ENCODE peak calls at places on chromosome 12, in eight cellular contexts. I is HepG2; J is right lobe of liver; S is CD4-positive, CD25-positive, alpha-beta regulatory T cell; R is gastrocnemius medialis; L is neuronal stem cell; E is effector memory CD4-positive, alpha-beta T cell; C is adrenal gland. M is an unnamed sample.

GRCh38 chr12:124654666-124655316 is 87.4 kb upstream of the NCOR2 start:
- DNase-seq in E (no peak), I (no peak), R (no peak), S (no peak), L (no peak), C (peak), J (peak), M (peak)

GRCh38 chr12:94141892-94142291 is 6.5 kb upstream of the PLXNC1 start:
- DNase-seq in L (no peak), R (no peak), J (no peak), C (no peak), E (no peak), S (no peak), I (no peak), M (no peak)

GRCh38 chr12:84920331-84920730 is 7.7 kb upstream of the SLC6A15 start:
- DNase-seq in R (no peak), S (no peak), J (no peak), E (no peak), L (no peak), C (no peak), I (no peak), M (no peak)

GRCh38 chr12:110641512-110641911 is 27.6 kb downstream of the TCTN1 start:
- DNase-seq in S (no peak), I (no peak), L (peak), C (no peak), J (no peak), R (no peak), E (no peak), M (peak)

GRCh38 chr12:3743803-3744202 is 9.1 kb downstream of the CRACR2A start:
- DNase-seq in L (no peak), R (no peak), E (no peak), C (no peak), S (no peak), J (peak), I (no peak), M (no peak)

GRCh38 chr12:45644521-45644920 is 85.0 kb upstream of the ARID2 start:
- DNase-seq in S (no peak), E (no peak), R (no peak), I (no peak), L (no peak), J (no peak), C (no peak), M (no peak)

GRCh38 chr12:115354007-115354452 is 670.1 kb upstream of the TBX3 start:
- DNase-seq in S (no peak), R (peak), E (no peak), L (no peak), C (peak), J (no peak), I (peak), M (no peak)

GRCh38 chr12:63982787-63983186 is 138.3 kb downstream of the SRGAP1 start:
- DNase-seq in C (no peak), L (no peak), R (no peak), E (no peak), I (no peak), J (no peak), S (no peak), M (no peak)

GRCh38 chr12:15472036-15472435 is 149.7 kb downstream of the PTPRO start:
- DNase-seq in I (no peak), S (no peak), L (no peak), C (no peak), J (no peak), E (no peak), R (no peak), M (no peak)

GRCh38 chr12:62882696-62883095 is 52.3 kb downstream of the PPM1H start:
- DNase-seq in S (no peak), E (no peak), L (no peak), C (no peak), R (no peak), J (no peak), I (no peak), M (no peak)

GRCh38 chr12:50390284-50390683 is 6.1 kb downstream of the FAM186A start:
- DNase-seq in C (no peak), L (no peak), E (no peak), I (peak), S (no peak), J (no peak), R (no peak), M (no peak)

GRCh38 chr12:65631621-65632111 is 192.6 kb upstream of the HMGA2 start:
- DNase-seq in I (peak), R (peak), E (no peak), C (no peak), J (no peak), L (no peak), S (no peak), M (no peak)

GRCh38 chr12:64528616-64529015 is 76.7 kb downstream of the TBK1 start:
- DNase-seq in C (no peak), R (no peak), E (no peak), J (no peak), L (no peak), S (no peak), I (no peak), M (no peak)

GRCh38 chr12:27226319-27226984 is 17.6 kb upstream of the STK38L start:
- DNase-seq in I (peak), E (no peak), L (no peak), R (no peak), S (no peak), J (no peak), C (no peak), M (no peak)

GRCh38 chr12:69332815-69333358 is 15.3 kb upstream of the LYZ start:
- DNase-seq in C (no peak), J (peak), R (no peak), S (no peak), E (no peak), L (no peak), I (peak), M (no peak)

GRCh38 chr12:67705394-67706370 is 57.1 kb downstream of the DYRK2 start:
- DNase-seq in L (no peak), I (no peak), R (peak), E (no peak), S (no peak), J (no peak), C (peak), M (no peak)

GRCh38 chr12:6226002-6226700 is 26.0 kb downstream of the CD9 start:
- DNase-seq in R (peak), I (peak), L (no peak), J (peak), S (no peak), E (no peak), C (peak), M (peak)

GRCh38 chr12:4862809-4863208 is 46.9 kb upstream of the KCNA1 start:
- DNase-seq in C (no peak), J (no peak), I (no peak), L (no peak), S (no peak), E (no peak), R (no peak), M (no peak)

GRCh38 chr12:90207799-90208198 is 499.2 kb upstream of the ATP2B1 start:
- DNase-seq in E (no peak), J (no peak), R (no peak), L (no peak), S (no peak), C (no peak), I (no peak), M (no peak)

GRCh38 chr12:6553051-6553868 is 2.6 kb downstream of the IFFO1 start:
- DNase-seq in C (peak), J (no peak), L (no peak), I (no peak), R (peak), S (no peak), E (no peak), M (peak)

GRCh38 chr12:55932546-55932919 is 1.6 kb downstream of the DGKA start:
- DNase-seq in C (no peak), I (no peak), R (no peak), E (peak), J (no peak), L (no peak), S (peak), M (no peak)

GRCh38 chr12:107399061-107399460 is 286.5 kb upstream of the PWP1 start:
- DNase-seq in C (no peak), E (no peak), S (no peak), L (peak), R (no peak), I (no peak), J (no peak), M (no peak)

GRCh38 chr12:43737646-43738045 is 20.9 kb downstream of the PUS7L start:
- DNase-seq in R (no peak), J (no peak), L (no peak), C (no peak), E (no peak), S (no peak), I (no peak), M (no peak)

GRCh38 chr12:19847294-19848059 is 408.2 kb downstream of the AEBP2 start:
- DNase-seq in C (no peak), I (no peak), S (no peak), J (no peak), R (no peak), L (no peak), E (no peak), M (peak)

GRCh38 chr12:56220611-56221232 is 1.0 kb downstream of the RNF41 start:
- DNase-seq in R (no peak), L (peak), E (no peak), S (no peak), C (no peak), I (no peak), J (no peak), M (no peak)

GRCh38 chr12:63415357-63415756 is 252.9 kb downstream of the DPY19L2 start:
- DNase-seq in E (no peak), R (no peak), L (no peak), C (no peak), I (no peak), S (no peak), J (no peak), M (no peak)

GRCh38 chr12:76340680-76341435 is 7.4 kb downstream of the BBS10 start:
- DNase-seq in S (no peak), L (no peak), E (no peak), I (no peak), R (peak), J (no peak), C (no peak), M (no peak)

GRCh38 chr12:27142102-27142721 is 59.8 kb upstream of the C12orf71 start:
- DNase-seq in E (peak), L (peak), S (peak), I (peak), C (peak), R (peak), J (peak), M (no peak)

GRCh38 chr12:11805043-11805442 is 155.6 kb downstream of the ETV6 start:
- DNase-seq in E (no peak), R (no peak), C (no peak), I (no peak), J (no peak), L (no peak), S (no peak), M (no peak)

GRCh38 chr12:82635263-82635662 is 51.4 kb upstream of the TMTC2 start:
- DNase-seq in R (no peak), J (no peak), S (no peak), E (no peak), I (no peak), C (no peak), L (no peak), M (no peak)

GRCh38 chr12:38775457-38775856 is 129.9 kb downstream of the CPNE8 start:
- DNase-seq in I (no peak), E (no peak), S (no peak), C (no peak), J (no peak), L (no peak), R (no peak), M (no peak)

GRCh38 chr12:107684990-107685359 is 624 bp upstream of the PWP1 start:
- DNase-seq in J (peak), L (no peak), R (no peak), S (no peak), I (peak), E (peak), C (no peak), M (no peak)

GRCh38 chr12:1518486-1518762 is 76.0 kb downstream of the FBXL14 start:
- DNase-seq in L (no peak), S (no peak), I (no peak), C (no peak), J (no peak), R (no peak), E (no peak), M (no peak)

GRCh38 chr12:1517734-1518485 is 76.5 kb downstream of the FBXL14 start:
- DNase-seq in I (no peak), E (no peak), S (no peak), R (no peak), L (no peak), J (no peak), C (no peak), M (no peak)

GRCh38 chr12:1518763-1519516 is 75.4 kb downstream of the FBXL14 start:
- DNase-seq in L (no peak), S (no peak), C (no peak), J (no peak), E (no peak), I (peak), R (no peak), M (no peak)

GRCh38 chr12:1515428-1515827 is 79.0 kb downstream of the FBXL14 start:
- DNase-seq in L (no peak), J (no peak), E (no peak), S (no peak), R (no peak), I (no peak), C (no peak), M (no peak)

DNA sequence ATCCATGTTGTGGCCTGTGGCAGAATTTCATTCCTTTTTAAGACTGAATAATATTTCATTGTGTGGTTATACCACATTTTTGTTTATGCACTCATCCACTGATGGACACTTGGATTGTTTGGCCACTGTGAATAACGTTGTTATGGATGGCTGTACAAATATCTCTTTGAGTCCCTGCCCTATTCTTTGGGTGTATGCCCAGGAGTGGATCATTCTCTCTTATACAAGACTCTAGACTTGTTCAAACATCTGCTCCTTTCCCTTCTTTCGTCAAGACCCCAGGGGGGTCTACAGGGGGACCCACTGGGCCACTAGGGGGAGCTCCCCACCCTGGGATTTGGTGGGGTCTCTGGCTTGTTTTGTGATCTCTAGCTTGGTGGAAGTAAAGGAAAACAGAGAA is 77.4 kb downstream of the FBXL14 start:
- DNase-seq in C (no peak), I (peak), E (no peak), J (no peak), R (no peak), L (no peak), S (no peak), M (no peak)
- H3K27ac ChIP-seq in C (no peak), I (no peak), E (no peak), J (no peak), R (no peak), L (no peak), S (no peak), M (no peak)

DNA sequence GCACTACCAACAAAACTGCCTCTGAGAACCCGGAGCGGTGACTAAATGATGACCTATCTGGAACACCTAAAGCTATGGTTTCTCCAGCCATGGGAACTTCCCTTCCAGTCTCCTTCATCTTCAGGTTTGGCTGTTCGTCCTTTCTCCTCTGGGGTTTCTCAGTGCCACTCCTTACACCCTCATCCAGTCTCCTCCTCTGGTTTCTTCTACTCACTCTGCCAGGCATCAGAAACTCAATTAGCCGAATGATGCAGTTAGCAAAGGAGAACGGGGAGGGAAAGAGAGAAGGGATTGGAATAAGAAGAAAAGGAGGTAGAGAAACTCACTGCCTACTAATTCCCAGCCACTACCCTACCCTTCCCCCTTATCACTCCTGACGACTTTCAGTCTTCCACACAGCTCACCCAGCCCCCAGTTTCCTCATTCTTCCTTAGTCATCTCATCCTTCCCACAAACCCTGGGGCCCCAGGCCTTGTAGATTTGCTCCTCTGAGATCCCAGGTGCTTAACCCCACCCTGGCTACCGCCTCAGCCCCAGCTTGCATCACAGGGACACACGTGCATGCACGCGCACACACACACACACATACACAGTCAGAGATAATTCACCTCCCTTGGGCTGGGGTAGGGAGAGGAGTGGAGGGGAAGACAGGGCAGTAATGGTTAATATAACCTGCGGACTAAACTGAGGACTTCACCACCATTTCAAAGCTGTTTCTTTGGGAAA is 13.0 kb downstream of the FGD6 start:
- DNase-seq in J (no peak), C (peak), R (no peak), I (no peak), L (no peak), S (no peak), E (no peak), M (no peak)
- H3K27ac ChIP-seq in J (no peak), C (peak), R (no peak), I (no peak), L (peak), S (no peak), E (no peak), M (peak)

GRCh38 chr12:53591301-53592206 is 34.6 kb downstream of the ATF7 start:
- DNase-seq in E (no peak), S (no peak), L (peak), R (no peak), C (no peak), I (peak), J (no peak), M (no peak)
- H3K27ac ChIP-seq in E (no peak), S (no peak), L (peak), R (peak), C (no peak), I (peak), J (peak), M (peak)

GRCh38 chr12:112977641-112978040 is 678 bp upstream of the OAS2 start:
- DNase-seq in I (no peak), C (no peak), E (no peak), R (no peak), L (no peak), S (no peak), J (no peak), M (peak)

GRCh38 chr12:112978163-112979081 is at the start of gene OAS2:
- DNase-seq in C (peak), L (no peak), J (peak), S (peak), I (peak), E (peak), R (peak), M (peak)

GRCh38 chr12:112980491-112981158 is 2.3 kb downstream of the OAS2 start:
- DNase-seq in S (peak), E (no peak), L (no peak), I (no peak), C (no peak), R (no peak), J (no peak), M (no peak)

GRCh38 chr12:112977139-112977538 is 1.2 kb upstream of the OAS2 start:
- DNase-seq in E (no peak), R (no peak), S (no peak), L (no peak), C (no peak), J (no peak), I (no peak), M (no peak)

DNA sequence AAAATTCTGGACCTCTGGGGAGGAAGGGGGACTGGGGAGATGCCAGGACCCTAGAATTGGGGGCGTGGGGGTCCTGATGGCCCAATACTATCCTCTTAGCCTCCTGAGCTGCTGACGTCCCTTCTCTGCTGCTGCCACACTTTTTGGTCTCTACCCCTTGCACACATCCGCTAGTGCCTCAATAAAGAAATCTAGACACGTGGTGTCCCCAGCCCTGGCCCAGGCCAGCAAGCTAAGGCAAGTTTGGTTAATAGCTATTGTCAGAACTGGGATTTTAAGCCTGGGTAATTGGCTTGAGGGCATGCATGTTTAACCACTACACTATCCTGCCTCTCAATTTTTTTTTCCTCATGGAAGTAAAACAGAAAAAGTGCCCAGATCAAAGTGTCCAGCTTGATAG is 962 bp downstream of the OAS2 start:
- DNase-seq in S (peak), J (no peak), R (no peak), C (no peak), E (peak), L (no peak), I (no peak), M (no peak)
- H3K27ac ChIP-seq in S (peak), J (peak), R (peak), C (peak), E (peak), L (no peak), I (no peak), M (peak)

DNA sequence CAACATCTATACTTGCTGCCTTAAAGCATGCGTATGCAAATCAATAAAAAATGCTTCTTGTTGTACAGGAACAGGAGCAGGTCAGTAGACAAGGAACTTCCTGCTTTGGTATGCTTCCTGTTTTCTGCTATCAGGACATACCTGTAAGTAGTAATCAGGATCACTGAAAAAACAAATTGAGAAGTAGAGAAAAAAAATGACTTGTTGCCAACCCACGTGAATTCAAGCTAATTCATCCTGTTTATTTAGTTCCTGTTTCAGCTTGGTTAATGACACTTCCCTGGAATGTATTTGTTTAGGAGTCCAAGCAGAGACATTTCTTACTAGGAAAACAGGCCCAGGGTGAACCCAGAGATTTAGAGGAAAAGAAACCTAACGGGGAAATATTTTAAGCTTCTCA is 124.3 kb downstream of the PAWR start:
- DNase-seq in E (no peak), I (peak), J (no peak), R (no peak), C (no peak), L (no peak), S (no peak), M (no peak)
- H3K27ac ChIP-seq in E (no peak), I (peak), J (peak), R (no peak), C (no peak), L (no peak), S (no peak), M (no peak)

GRCh38 chr12:117098361-117099217 is 627 bp downstream of the TESC start:
- DNase-seq in E (no peak), L (no peak), I (no peak), R (no peak), C (peak), J (no peak), S (peak), M (no peak)
- H3K27ac ChIP-seq in E (no peak), L (no peak), I (peak), R (peak), C (peak), J (no peak), S (no peak), M (peak)

DNA sequence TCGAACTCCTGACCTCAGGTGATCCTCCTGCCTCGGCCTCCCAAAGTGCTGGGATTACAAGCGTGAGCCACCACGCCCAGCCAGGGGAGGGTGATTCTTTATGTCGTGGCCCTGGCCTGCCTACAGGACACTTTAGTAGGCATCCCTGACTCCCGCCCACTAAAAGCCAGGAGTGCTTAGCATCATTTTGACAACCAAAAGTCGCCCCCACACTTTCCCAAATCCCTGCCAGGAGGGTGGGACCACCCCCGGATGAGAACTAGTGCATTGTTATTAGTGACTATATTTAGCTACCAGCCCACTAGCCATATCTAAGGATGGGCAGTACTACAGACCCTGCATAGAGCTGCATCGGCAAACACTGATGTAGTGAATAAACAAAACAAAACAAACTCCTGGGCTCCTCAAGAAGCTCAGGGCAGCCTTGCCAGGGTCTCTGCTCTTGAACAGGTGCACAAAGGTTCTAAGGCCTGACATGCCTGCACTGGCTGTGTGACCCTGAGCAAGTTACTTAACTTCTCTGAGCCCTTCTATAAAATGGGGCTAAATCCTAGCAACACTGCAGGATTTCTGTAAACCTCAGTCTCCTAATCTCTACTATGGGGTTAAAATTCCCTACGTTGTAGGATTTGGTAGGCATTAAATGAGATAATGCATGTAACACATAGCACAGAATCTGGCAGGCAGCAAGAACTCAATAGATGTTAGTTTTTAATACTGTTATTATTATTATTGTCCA is 2.2 kb downstream of the CAMKK2 start:
- DNase-seq in J (no peak), I (no peak), L (no peak), E (no peak), S (no peak), C (no peak), R (no peak), M (no peak)
- H3K27ac ChIP-seq in J (no peak), I (no peak), L (no peak), E (no peak), S (no peak), C (no peak), R (no peak), M (no peak)

M was measured in left ventricle myocardium inferior.